ENCODE peak calls at places on chromosomes 13 and 19, in nine cellular contexts. E, D, T, V, M, R, Y, G and Q are unnamed samples. For H3K36me3, the result is how much of the 10 kb centered on the place peaks cover.

GRCh38 chr13:71605744-71606143 is 261.3 kb downstream of the DACH1 start:
- DNase-seq in E (no peak), D (no peak), T (no peak), V (no peak), M (no peak), R (no peak), Y (no peak), G (no peak), Q (no peak)

GRCh38 chr19:18990128-18990708 is 43.1 kb downstream of the SUGP2 start:
- DNase-seq in E (no peak), D (no peak), T (no peak), V (no peak), M (no peak), R (no peak), Y (no peak), G (no peak), Q (no peak)

GRCh38 chr19:10836478-10837325 is 690 bp upstream of the TMED1 start:
- DNase-seq in E (peak), D (peak), T (peak), V (peak), M (peak), R (peak), Y (peak), G (peak), Q (peak)

GRCh38 chr13:96065851-96066250 is 12.7 kb upstream of the UGGT2 start:
- DNase-seq in E (no peak), D (no peak), T (no peak), V (no peak), M (no peak), R (no peak), Y (no peak), G (no peak), Q (no peak)

GRCh38 chr19:674282-675151 is 1.7 kb upstream of the FSTL3 start:
- DNase-seq in E (peak), D (peak), T (no peak), V (no peak), M (no peak), R (no peak), Y (no peak), G (no peak), Q (no peak)

GRCh38 chr19:7294571-7295212 is 478 bp upstream of the INSR start:
- DNase-seq in E (peak), D (peak), T (peak), V (no peak), M (peak), R (peak), Y (peak), G (peak), Q (peak)

GRCh38 chr19:7918615-7919421 is 1.3 kb upstream of the SNAPC2 start:
- DNase-seq in E (no peak), D (peak), T (no peak), V (no peak), M (no peak), R (no peak), Y (no peak), G (peak), Q (no peak)

GRCh38 chr13:66994498-66995365 is 235.4 kb downstream of the PCDH9 start:
- DNase-seq in E (no peak), D (no peak), T (no peak), V (no peak), M (no peak), R (no peak), Y (no peak), G (no peak), Q (no peak)

GRCh38 chr19:51830263-51830662 is 35.3 kb downstream of the FPR3 start:
- DNase-seq in E (no peak), D (no peak), T (no peak), V (no peak), M (no peak), R (no peak), Y (no peak), G (no peak), Q (no peak)

GRCh38 chr19:48393559-48394330 is at the start of gene GRIN2D:
- DNase-seq in E (no peak), D (peak), T (peak), V (no peak), M (peak), R (no peak), Y (no peak), G (no peak), Q (no peak)

GRCh38 chr19:3672575-3672948 is 27.7 kb downstream of the PIP5K1C start:
- DNase-seq in E (no peak), D (no peak), T (no peak), V (no peak), M (no peak), R (no peak), Y (no peak), G (no peak), Q (no peak)

GRCh38 chr19:1228161-1228560 is 9.6 kb downstream of the CBARP start:
- DNase-seq in E (no peak), D (no peak), T (no peak), V (no peak), M (no peak), R (no peak), Y (no peak), G (no peak), Q (no peak)

GRCh38 chr13:40922437-40923040 is 96.6 kb downstream of the ELF1 start:
- DNase-seq in E (no peak), D (peak), T (no peak), V (no peak), M (peak), R (no peak), Y (no peak), G (peak), Q (no peak)

GRCh38 chr13:91133941-91134772 is 213.3 kb upstream of the MIR17HG start:
- DNase-seq in E (peak), D (no peak), T (no peak), V (no peak), M (peak), R (no peak), Y (no peak), G (no peak), Q (peak)

GRCh38 chr19:11554160-11554559 is 4.9 kb downstream of the ELOF1 start:
- DNase-seq in E (no peak), D (no peak), T (no peak), V (no peak), M (peak), R (no peak), Y (no peak), G (no peak), Q (no peak)

GRCh38 chr13:33115274-33115673 is 99.1 kb downstream of the KL start:
- DNase-seq in E (no peak), D (no peak), T (no peak), V (no peak), M (no peak), R (no peak), Y (no peak), G (no peak), Q (no peak)

GRCh38 chr19:14954071-14954655 is 12.9 kb downstream of the OR7C2 start:
- DNase-seq in E (no peak), D (no peak), T (no peak), V (no peak), M (no peak), R (no peak), Y (no peak), G (no peak), Q (no peak)

GRCh38 chr13:106103779-106104178 is 431.7 kb downstream of the EFNB2 start:
- DNase-seq in E (no peak), D (no peak), T (no peak), V (no peak), M (no peak), R (no peak), Y (no peak), G (no peak), Q (no peak)

DNA sequence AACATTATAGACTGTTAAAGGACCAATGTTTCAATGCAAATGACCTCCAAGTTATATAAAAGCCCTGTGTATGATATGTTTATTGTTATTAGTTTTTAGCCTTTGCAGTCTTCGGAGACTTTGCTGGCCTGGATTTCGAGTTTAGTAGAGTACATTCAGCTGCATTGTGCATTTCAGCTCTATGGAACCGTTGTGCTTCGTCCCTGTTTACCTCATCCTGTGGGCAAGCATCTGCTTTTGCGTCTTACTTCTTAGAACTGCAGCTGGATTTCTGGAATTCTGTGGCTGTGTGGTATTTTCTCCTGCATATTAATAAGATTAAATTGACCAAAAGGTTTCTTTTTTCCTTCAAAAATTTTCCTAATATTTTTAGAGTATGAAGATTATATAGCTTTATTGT is 138.6 kb downstream of the KCNRG start:
- DNase-seq in E (no peak), D (no peak), T (no peak), V (no peak), M (no peak), R (no peak), Y (no peak), G (no peak), Q (no peak)
- H3K27ac ChIP-seq in E (no peak), D (no peak), T (no peak), V (no peak), M (no peak), R (no peak), Y (no peak), G (no peak), Q (no peak)

GRCh38 chr13:29920018-29920643 is 69.7 kb upstream of the UBL3 start:
- DNase-seq in E (no peak), D (no peak), T (no peak), V (no peak), M (no peak), R (no peak), Y (no peak), G (no peak), Q (no peak)
- H3K36me3 ChIP-seq in E (under half), D (under half), T (under half), V (under half), M (under half), R (under half), Y (under half), G (under half), Q (under half)

GRCh38 chr19:2602391-2603181 is 99.9 kb downstream of the GNG7 start:
- DNase-seq in E (peak), D (peak), T (peak), V (no peak), M (peak), R (peak), Y (peak), G (peak), Q (peak)
- TF ChIP-seq POLR2A in E (no peak), D (peak), T (no peak), V (no peak), M (no peak), R (peak), Y (no peak), G (peak), Q (no peak)

GRCh38 chr13:48006396-48006795 is 5.3 kb upstream of the SUCLA2 start:
- DNase-seq in E (no peak), D (no peak), T (no peak), V (no peak), M (no peak), R (no peak), Y (no peak), G (no peak), Q (no peak)
- H3K27ac ChIP-seq in E (no peak), D (no peak), T (no peak), V (no peak), M (no peak), R (no peak), Y (no peak), G (no peak), Q (no peak)

DNA sequence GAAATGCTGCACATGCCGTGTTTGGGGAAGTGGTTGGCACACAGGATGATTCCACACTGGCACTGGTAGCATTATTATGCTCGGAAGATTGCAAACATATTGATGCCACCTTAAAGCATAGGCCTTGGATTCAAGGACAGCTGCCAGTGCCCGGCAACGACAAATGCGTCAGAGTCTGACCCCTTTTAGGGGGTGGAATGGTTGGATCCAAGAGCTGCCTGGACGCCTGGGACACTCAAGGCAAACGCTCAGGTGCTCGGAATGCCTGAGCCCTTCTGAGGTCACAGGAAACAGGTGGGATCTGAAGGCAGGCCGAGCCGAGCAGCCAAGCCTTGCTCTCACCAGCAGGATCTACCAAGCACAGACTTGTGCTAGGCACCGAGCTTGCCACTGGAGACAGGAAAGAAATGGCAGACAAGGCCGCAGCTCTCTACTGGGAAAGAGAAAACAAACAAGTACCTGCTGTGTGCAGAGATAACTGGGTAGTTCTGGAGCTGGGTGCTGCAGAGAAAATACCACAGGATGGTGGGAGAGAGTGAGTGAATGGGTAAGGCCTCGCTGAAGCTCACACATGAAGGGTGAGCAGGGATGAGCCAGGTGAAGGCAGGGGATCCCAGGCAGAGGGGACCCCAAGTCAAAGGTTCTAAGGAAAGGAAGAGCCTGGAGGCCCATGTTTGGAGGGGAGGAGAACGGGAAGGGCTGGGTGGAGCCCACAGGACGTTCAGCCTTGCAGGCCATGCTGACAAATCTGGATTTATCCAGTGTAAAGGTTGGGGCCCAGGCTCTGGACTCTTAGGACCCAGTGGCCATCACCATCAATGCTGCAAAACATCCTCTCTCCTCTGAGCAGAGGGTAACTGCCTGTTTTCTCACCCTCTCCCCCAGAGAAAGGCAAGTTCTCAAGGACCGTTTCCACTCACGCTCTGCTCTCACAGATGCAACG is 9.2 kb downstream of the RANBP3 start:
- DNase-seq in E (peak), D (no peak), T (peak), V (no peak), M (no peak), R (no peak), Y (no peak), G (no peak), Q (peak)
- H3K36me3 ChIP-seq in E (under half), D (under half), T (under half), V (under half), M (under half), R (under half), Y (under half), G (under half), Q (under half)

GRCh38 chr19:30625947-30626346 is 253.8 kb downstream of the ZNF536 start:
- DNase-seq in E (no peak), D (no peak), T (no peak), V (no peak), M (no peak), R (no peak), Y (no peak), G (no peak), Q (no peak)
- TF ChIP-seq POLR2A in E (no peak), D (no peak), T (no peak), V (no peak), M (no peak), R (no peak), Y (no peak), G (no peak), Q (no peak)

GRCh38 chr19:23481043-23481442 is 85.8 kb upstream of the ZNF91 start:
- DNase-seq in E (no peak), D (no peak), T (no peak), V (no peak), M (no peak), R (no peak), Y (no peak), G (no peak), Q (no peak)
- H3K27ac ChIP-seq in E (no peak), D (no peak), T (no peak), V (no peak), M (no peak), R (no peak), Y (no peak), G (no peak), Q (no peak)

GRCh38 chr13:74204606-74205312 is 70.6 kb upstream of the KLF12 start:
- DNase-seq in E (no peak), D (no peak), T (no peak), V (no peak), M (no peak), R (no peak), Y (no peak), G (no peak), Q (no peak)
- H3K36me3 ChIP-seq in E (under half), D (under half), T (under half), V (under half), M (under half), R (under half), Y (under half), G (under half), Q (under half)